ENCODE peak calls at places on chromosomes 16 and 17, in ten cellular contexts. C, A, E, I, L, M, Y, V, S and P are unnamed samples.

GRCh38 chr17:44924107-44924544 is 8.8 kb upstream of the GFAP start:
- DNase-seq in C (no peak), A (no peak), E (peak; percentile 22), I (no peak), L (no peak), M (no peak), Y (no peak), V (no peak), S (no peak), P (no peak)

GRCh38 chr17:38449364-38449763 is 21.1 kb downstream of the ARHGAP23 start:
- DNase-seq in C (peak; percentile 34), A (peak; percentile 63), E (no peak), I (no peak), L (no peak), M (no peak), Y (peak; percentile 76), V (no peak), S (no peak), P (no peak)

GRCh38 chr16:10067406-10067805 is 114.8 kb downstream of the GRIN2A start:
- DNase-seq in C (no peak), A (no peak), E (no peak), I (no peak), L (no peak), M (no peak), Y (no peak), V (no peak), S (no peak), P (no peak)

GRCh38 chr16:71807905-71808592 is 585 bp downstream of the AP1G1 start:
- DNase-seq in C (peak; percentile 13), A (peak; percentile 19), E (no peak), I (peak; percentile 38), L (no peak), M (peak; percentile 11), Y (peak; percentile 54), V (no peak), S (no peak), P (no peak)

GRCh38 chr16:6643083-6643686 is 689.5 kb upstream of the RBFOX1 start:
- DNase-seq in C (peak; percentile 32), A (peak; percentile 49), E (no peak), I (peak; percentile 73), L (peak; percentile 2), M (peak; percentile 58), Y (peak; percentile 56), V (peak; percentile 73), S (peak; percentile 69), P (peak; percentile 18)

GRCh38 chr17:78231991-78232759 is 744 bp downstream of the TMEM235 start:
- DNase-seq in C (no peak), A (no peak), E (peak; percentile 81), I (no peak), L (no peak), M (no peak), Y (peak; percentile 48), V (no peak), S (no peak), P (no peak)

GRCh38 chr17:18309202-18309601 is 5.6 kb downstream of the TOP3A start:
- DNase-seq in C (no peak), A (no peak), E (no peak), I (no peak), L (no peak), M (no peak), Y (no peak), V (no peak), S (no peak), P (no peak)

GRCh38 chr17:82820278-82821251 is 19.3 kb downstream of the ZNF750 start:
- DNase-seq in C (no peak), A (no peak), E (peak; percentile 25), I (no peak), L (no peak), M (no peak), Y (no peak), V (no peak), S (no peak), P (no peak)

GRCh38 chr16:68072038-68072695 is 13.0 kb upstream of the NFATC3 start:
- DNase-seq in C (peak; percentile 43), A (peak; percentile 71), E (no peak), I (peak; percentile 89), L (no peak), M (no peak), Y (peak; percentile 59), V (peak; percentile 70), S (no peak), P (no peak)

GRCh38 chr17:78323821-78324390 is 36.0 kb downstream of the SOCS3 start:
- DNase-seq in C (no peak), A (no peak), E (no peak), I (no peak), L (no peak), M (no peak), Y (no peak), V (no peak), S (no peak), P (no peak)

GRCh38 chr16:29170393-29171239 is 185.8 kb downstream of the LAT start:
- DNase-seq in C (no peak), A (no peak), E (peak; percentile 59), I (no peak), L (no peak), M (no peak), Y (no peak), V (no peak), S (no peak), P (no peak)

GRCh38 chr16:11350531-11351335 is 5.5 kb downstream of the RMI2 start:
- DNase-seq in C (peak; percentile 84), A (no peak), E (no peak), I (peak; percentile 63), L (no peak), M (peak; percentile 74), Y (peak; percentile 66), V (peak; percentile 61), S (peak; percentile 59), P (peak; percentile 90)

GRCh38 chr17:6079155-6079554 is 9.0 kb downstream of the WSCD1 start:
- DNase-seq in C (no peak), A (no peak), E (no peak), I (no peak), L (no peak), M (no peak), Y (no peak), V (no peak), S (no peak), P (no peak)

GRCh38 chr17:30378191-30378796 is 433 bp upstream of the CPD start:
- DNase-seq in C (no peak), A (no peak), E (peak; percentile 69), I (peak; percentile 40), L (peak; percentile 21), M (peak; percentile 39), Y (peak; percentile 34), V (no peak), S (peak; percentile 31), P (no peak)

GRCh38 chr16:27579086-27579980 is 29.4 kb downstream of the KATNIP start:
- DNase-seq in C (peak; percentile 16), A (no peak), E (no peak), I (peak; percentile 52), L (no peak), M (peak; percentile 22), Y (no peak), V (no peak), S (peak; percentile 24), P (peak; percentile 25)

DNA sequence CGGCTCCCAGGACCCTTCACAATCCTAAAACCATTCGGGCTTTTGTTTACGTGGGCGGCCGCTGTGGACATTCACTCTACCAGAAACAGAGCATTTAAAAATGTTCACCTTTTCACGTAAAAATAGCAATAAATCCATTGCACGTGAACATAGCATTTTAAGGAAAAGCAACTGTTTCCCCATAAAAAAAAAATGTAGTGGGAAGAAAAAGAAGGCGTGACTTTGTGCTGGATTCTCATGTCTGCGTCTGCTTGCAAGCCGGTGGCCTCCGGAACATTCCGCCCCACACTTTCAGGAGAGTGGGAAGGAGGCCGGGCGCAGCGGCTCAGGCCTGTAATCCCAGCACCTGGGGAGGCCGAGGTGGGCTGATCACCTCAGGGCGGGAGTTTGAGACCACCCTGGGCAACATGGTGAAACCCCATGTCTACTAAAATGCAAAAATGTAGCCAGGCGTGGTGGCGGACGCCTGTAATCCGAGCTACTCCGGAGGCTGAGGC is 13.4 kb upstream of the GNG13 start:
- DNase-seq in C (no peak), A (no peak), E (no peak), I (no peak), L (no peak), M (no peak), Y (no peak), V (no peak), S (no peak), P (no peak)
- TF ChIP-seq CTCF in C (no peak), A (no peak), E (no peak), I (no peak), L (peak; percentile 16), M (no peak), Y (no peak), V (no peak), S (no peak), P (no peak)

GRCh38 chr17:48676963-48677558 is 45.3 kb downstream of the PRAC1 start:
- DNase-seq in C (no peak), A (no peak), E (no peak), I (no peak), L (no peak), M (no peak), Y (no peak), V (no peak), S (no peak), P (no peak)

GRCh38 chr17:48672340-48672739 is 46.2 kb upstream of the HOXB9 start:
- DNase-seq in C (no peak), A (no peak), E (no peak), I (no peak), L (no peak), M (no peak), Y (no peak), V (no peak), S (no peak), P (no peak)

GRCh38 chr17:48671697-48672171 is 45.6 kb upstream of the HOXB9 start:
- DNase-seq in C (peak; percentile 53), A (peak; percentile 72), E (peak; percentile 91), I (peak; percentile 82), L (peak; percentile 40), M (peak; percentile 79), Y (peak; percentile 90), V (peak; percentile 95), S (peak; percentile 78), P (peak; percentile 21)
- H3K4me3 ChIP-seq in C (peak overlapping the region; percentile 44), A (no peak overlapping the region), E (peak overlapping the region; percentile 50), I (peak overlapping the region; percentile 46), L (no peak overlapping the region), M (peak overlapping the region; percentile 5), Y (peak overlapping the region; percentile 18), V (peak overlapping the region; percentile 64), S (peak overlapping the region; percentile 40), P (peak overlapping the region; percentile 6)

DNA sequence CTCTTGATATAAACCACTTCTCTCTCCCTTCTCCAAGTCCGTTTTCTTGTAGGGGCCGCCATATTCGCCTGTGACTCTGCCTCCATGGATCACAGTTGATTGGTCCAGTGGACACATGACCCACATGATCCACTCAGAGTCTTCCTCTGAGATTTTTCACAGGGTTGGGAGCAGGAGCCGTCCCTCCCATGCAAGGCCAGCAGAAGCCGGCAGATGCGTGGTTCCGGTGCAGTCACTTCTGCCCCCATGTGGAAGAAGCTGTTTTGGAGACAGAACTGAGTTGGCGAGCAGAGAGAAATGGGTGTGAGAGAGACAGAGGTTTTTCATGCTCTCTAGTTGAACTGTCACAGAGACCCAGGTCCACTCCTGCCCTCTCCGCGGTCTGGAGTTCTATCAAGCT is 83.3 kb downstream of the C16orf95 start:
- DNase-seq in C (peak; percentile 47), A (no peak), E (no peak), I (peak; percentile 82), L (no peak), M (peak; percentile 68), Y (no peak), V (no peak), S (peak; percentile 57), P (no peak)
- TF ChIP-seq CTCF in C (peak; percentile 26), A (no peak), E (no peak), I (peak; percentile 76), L (no peak), M (peak; percentile 32), Y (peak; percentile 25), V (peak; percentile 9), S (peak; percentile 45), P (peak; percentile 39)

GRCh38 chr17:79659376-79659775 is 48.5 kb upstream of the RBFOX3 start:
- DNase-seq in C (no peak), A (no peak), E (no peak), I (no peak), L (no peak), M (no peak), Y (no peak), V (no peak), S (no peak), P (no peak)
- H3K4me3 ChIP-seq in C (no peak overlapping the region), A (no peak overlapping the region), E (no peak overlapping the region), I (no peak overlapping the region), L (no peak overlapping the region), M (no peak overlapping the region), Y (no peak overlapping the region), V (no peak overlapping the region), S (no peak overlapping the region), P (no peak overlapping the region)